ENCODE peak calls at places on chromosomes 6 and 20, in nine cellular contexts. U is stimulated activated CD8-positive, alpha-beta memory T cell treated with anti-CD3 and anti-CD28 coated beads, Interleukin-4, amount 100 ng/mL, for 1 hour; K is fibroblast of pulmonary artery; J is amniotic stem cell; O is Kasumi-1; W is activated naive CD8-positive, alpha-beta T cell treated with anti-CD3 and anti-CD28 coated beads, Interleukin-2, amount 50 U/mL, for 24 hours; D is NCI-H226; G is stimulated activated naive CD8-positive, alpha-beta T cell treated with anti-CD3 and anti-CD28 coated beads, Interleukin-15, Interleukin-2, amounts not matched to agents 100 U/mL and 50 U/mL, for 24 hours; N is cardiac septum. Q is an unnamed sample.
A peak's percentile ranks its signal among the peaks of the same experiment; 100 is the strongest.

GRCh38 chr6:25900843-25901242 is 26.8 kb upstream of the SLC17A3 start:
- DNase-seq in N (no peak), K (no peak), O (no peak), U (no peak), D (no peak), J (no peak), W (no peak), G (no peak), Q (no peak)

GRCh38 chr6:80477591-80478370 is 371.3 kb downstream of the BCKDHB start:
- DNase-seq in J (no peak), U (no peak), N (no peak), K (peak; percentile 14), D (no peak), G (no peak), O (no peak), W (no peak), Q (no peak)

GRCh38 chr6:121849477-121849876 is 414.0 kb downstream of the GJA1 start:
- DNase-seq in N (no peak), U (no peak), K (peak; percentile 87), D (peak; percentile 58), G (peak; percentile 42), O (peak; percentile 67), J (peak; percentile 67), W (peak; percentile 31), Q (peak; percentile 83)

GRCh38 chr20:11430652-11431051 is 487.0 kb upstream of the BTBD3 start:
- DNase-seq in G (no peak), O (no peak), K (no peak), J (no peak), N (no peak), D (no peak), W (no peak), U (no peak), Q (no peak)

GRCh38 chr6:144158133-144158532 is 7.8 kb downstream of the STX11 start:
- DNase-seq in J (peak; percentile 38), O (no peak), N (no peak), D (peak; percentile 97), U (no peak), G (no peak), W (no peak), K (peak; percentile 93), Q (no peak)

GRCh38 chr6:118574051-118574865 is 26.2 kb downstream of the PLN start:
- DNase-seq in D (no peak), W (no peak), N (no peak), O (peak; percentile 39), U (no peak), J (no peak), K (no peak), G (no peak), Q (peak; percentile 80)

GRCh38 chr20:20711413-20711812 is 1.0 kb downstream of the RALGAPA2 start:
- DNase-seq in U (no peak), N (no peak), W (peak; percentile 34), G (peak; percentile 14), K (no peak), O (no peak), D (no peak), J (no peak), Q (no peak)

GRCh38 chr6:163463795-163464194 is 49.3 kb downstream of the QKI start:
- DNase-seq in W (no peak), O (no peak), N (no peak), K (no peak), D (no peak), G (no peak), J (no peak), U (no peak), Q (no peak)

GRCh38 chr20:21017381-21018085 is 88.6 kb downstream of the LINC00237 start:
- DNase-seq in G (no peak), W (no peak), O (no peak), J (no peak), U (no peak), K (no peak), D (no peak), N (no peak), Q (no peak)

GRCh38 chr6:145694083-145694737 is 41.1 kb downstream of the EPM2A start:
- DNase-seq in K (no peak), O (no peak), W (no peak), G (no peak), U (no peak), N (no peak), J (no peak), D (no peak), Q (no peak)

GRCh38 chr6:111614833-111615582 is 9.3 kb upstream of the TRAF3IP2 start:
- DNase-seq in O (no peak), W (no peak), N (no peak), J (no peak), D (no peak), K (no peak), U (no peak), G (no peak), Q (peak; percentile 87)

GRCh38 chr6:131995924-131996323 is 44.8 kb upstream of the CCN2 start:
- DNase-seq in N (no peak), U (no peak), J (peak; percentile 85), G (no peak), K (peak; percentile 85), D (peak; percentile 79), O (no peak), W (no peak), Q (no peak)

GRCh38 chr6:68726307-68726706 is 91.2 kb downstream of the ADGRB3 start:
- DNase-seq in O (no peak), U (no peak), W (no peak), J (no peak), D (no peak), N (no peak), G (no peak), K (no peak), Q (no peak)

GRCh38 chr6:21593927-21594421 is 423 bp downstream of the SOX4 start:
- DNase-seq in W (peak; percentile 23), U (no peak), O (no peak), J (no peak), G (peak; percentile 30), K (peak; percentile 74), N (no peak), D (peak; percentile 58), Q (no peak)

GRCh38 chr6:120186080-120186479 is 836.5 kb upstream of the MAN1A1 start:
- DNase-seq in G (no peak), O (no peak), N (no peak), K (no peak), D (no peak), U (no peak), W (no peak), J (no peak), Q (no peak)

GRCh38 chr6:66307490-66307889 is 600.5 kb upstream of the EYS start:
- DNase-seq in G (no peak), K (no peak), N (no peak), D (no peak), J (no peak), W (no peak), U (no peak), O (no peak), Q (no peak)

GRCh38 chr6:82331031-82331773 is 32.4 kb upstream of the TPBG start:
- DNase-seq in O (peak; percentile 9), K (peak; percentile 29), U (no peak), D (peak; percentile 95), G (no peak), N (no peak), W (no peak), J (peak; percentile 13), Q (peak; percentile 36)

GRCh38 chr20:5000263-5001173 is 792 bp downstream of the SLC23A2 start:
- DNase-seq in K (no peak), J (no peak), N (peak; percentile 81), D (no peak), U (no peak), W (peak; percentile 24), G (peak; percentile 45), O (no peak), Q (peak; percentile 54)

GRCh38 chr6:15267221-15267620 is 21.4 kb downstream of the JARID2 start:
- DNase-seq in G (no peak), O (no peak), D (no peak), K (no peak), J (no peak), N (no peak), U (no peak), W (no peak), Q (no peak)

GRCh38 chr20:17530716-17531536 is at the start of gene BFSP1:
- DNase-seq in G (peak; percentile 57), J (peak; percentile 44), W (peak; percentile 52), U (no peak), K (peak; percentile 61), D (peak; percentile 27), N (no peak), O (peak; percentile 36), Q (peak; percentile 72)

GRCh38 chr6:79570129-79570801 is 33.0 kb upstream of the LCA5 start:
- DNase-seq in J (no peak), W (no peak), O (no peak), K (peak; percentile 50), G (no peak), D (peak; percentile 91), N (no peak), U (no peak), Q (peak; percentile 79)

GRCh38 chr6:117547688-117548621 is 54.4 kb downstream of the GOPC start:
- DNase-seq in J (no peak), K (peak; percentile 50), O (no peak), N (peak; percentile 88), G (peak; percentile 55), W (peak; percentile 48), U (no peak), D (no peak), Q (peak; percentile 56)

GRCh38 chr20:11454966-11455799 is 462.5 kb upstream of the BTBD3 start:
- DNase-seq in W (no peak), G (no peak), J (no peak), U (no peak), D (peak; percentile 66), K (peak; percentile 79), N (no peak), O (no peak), Q (no peak)

GRCh38 chr20:38057351-38057972 is 23.9 kb downstream of the RPRD1B start:
- DNase-seq in N (peak; percentile 90), O (peak; percentile 38), W (peak; percentile 83), D (peak; percentile 22), J (peak; percentile 73), U (peak; percentile 63), G (peak; percentile 86), K (peak; percentile 79), Q (peak; percentile 79)

GRCh38 chr6:30775104-30775503 is 30.8 kb upstream of the IER3 start:
- DNase-seq in K (no peak), D (no peak), O (no peak), N (no peak), W (no peak), G (no peak), J (no peak), U (no peak), Q (no peak)

GRCh38 chr20:62636446-62636845 is 5.9 kb upstream of the SLCO4A1 start:
- DNase-seq in N (no peak), O (peak; percentile 80), J (no peak), K (no peak), D (no peak), W (no peak), U (no peak), G (no peak), Q (no peak)

GRCh38 chr6:13305256-13305650 is 23.1 kb downstream of the TBC1D7 start:
- DNase-seq in G (no peak), K (no peak), U (no peak), W (no peak), J (no peak), N (no peak), O (no peak), D (no peak), Q (no peak)

GRCh38 chr20:35700625-35701148 is 1.5 kb downstream of the ROMO1 start:
- DNase-seq in W (no peak), N (no peak), U (no peak), J (no peak), K (no peak), O (no peak), D (no peak), G (no peak), Q (no peak)

GRCh38 chr6:53069431-53069830 is 4.2 kb downstream of the FBXO9 start:
- DNase-seq in K (no peak), J (no peak), U (no peak), D (no peak), N (no peak), G (no peak), O (no peak), W (no peak), Q (no peak)

GRCh38 chr6:107635058-107635515 is 145.2 kb downstream of the SOBP start:
- DNase-seq in D (no peak), N (no peak), J (no peak), K (no peak), W (no peak), U (no peak), O (no peak), G (no peak), Q (peak; percentile 47)

GRCh38 chr6:166955865-166956443 is 396 bp downstream of the RNASET2 start:
- DNase-seq in D (peak; percentile 12), W (no peak), J (no peak), U (no peak), K (no peak), G (no peak), O (no peak), N (no peak), Q (no peak)

Q was measured in H9.